ENCODE peak calls at places on chromosomes 1 and 21, in nine cellular contexts. R is vagina, D is esophagus squamous epithelium, E is hepatocyte, L is astrocyte of the spinal cord, H is Caco-2, J is heart left ventricle, Z is bronchial epithelial cell, F is GM12878. A is an unnamed sample.

GRCh38 chr1:94142022-94142421 is 21.1 kb upstream of the ABCA4 start:
- DNase-seq in R (no peak), D (no peak), E (no peak), L (peak), H (no peak), J (no peak), Z (peak), F (no peak), A (no peak)

GRCh38 chr1:228335406-228336307 is 71.0 kb downstream of the TRIM11 start:
- DNase-seq in R (no peak), D (no peak), E (no peak), L (no peak), H (no peak), J (peak), Z (no peak), F (no peak), A (no peak)

GRCh38 chr1:160672118-160672517 is 25.3 kb upstream of the SLAMF1 start:
- DNase-seq in R (no peak), D (no peak), E (no peak), L (no peak), H (no peak), J (no peak), Z (no peak), F (no peak), A (no peak)

GRCh38 chr1:27603320-27603961 is 503 bp downstream of the AHDC1 start:
- DNase-seq in R (no peak), D (no peak), E (peak), L (no peak), H (no peak), J (peak), Z (no peak), F (no peak), A (no peak)

GRCh38 chr1:28898267-28898955 is 16.0 kb upstream of the EPB41 start:
- DNase-seq in R (no peak), D (no peak), E (no peak), L (no peak), H (no peak), J (no peak), Z (no peak), F (no peak), A (no peak)

GRCh38 chr21:41622831-41623548 is 115.0 kb upstream of the TMPRSS2 start:
- DNase-seq in R (no peak), D (no peak), E (no peak), L (peak), H (no peak), J (no peak), Z (no peak), F (no peak), A (no peak)

GRCh38 chr1:83822206-83822605 is 176.7 kb downstream of the TTLL7 start:
- DNase-seq in R (no peak), D (no peak), E (no peak), L (no peak), H (no peak), J (no peak), Z (no peak), F (no peak), A (no peak)

GRCh38 chr1:241356519-241357365 is at the start of gene RGS7:
- DNase-seq in R (no peak), D (no peak), E (peak), L (peak), H (peak), J (peak), Z (no peak), F (no peak), A (no peak)

GRCh38 chr1:162324391-162324790 is 52.3 kb downstream of the SPATA46 start:
- DNase-seq in R (no peak), D (no peak), E (no peak), L (no peak), H (no peak), J (no peak), Z (no peak), F (no peak), A (no peak)

GRCh38 chr21:39020751-39021474 is 162.3 kb downstream of the PSMG1 start:
- DNase-seq in R (no peak), D (no peak), E (no peak), L (no peak), H (peak), J (peak), Z (peak), F (no peak), A (no peak)

GRCh38 chr1:54404939-54405880 is 984 bp downstream of the SSBP3 start:
- DNase-seq in R (no peak), D (no peak), E (peak), L (no peak), H (no peak), J (peak), Z (no peak), F (no peak), A (no peak)

GRCh38 chr1:247885011-247885410 is 10.4 kb upstream of the OR2W3 start:
- DNase-seq in R (no peak), D (no peak), E (no peak), L (no peak), H (no peak), J (no peak), Z (no peak), F (no peak), A (no peak)

DNA sequence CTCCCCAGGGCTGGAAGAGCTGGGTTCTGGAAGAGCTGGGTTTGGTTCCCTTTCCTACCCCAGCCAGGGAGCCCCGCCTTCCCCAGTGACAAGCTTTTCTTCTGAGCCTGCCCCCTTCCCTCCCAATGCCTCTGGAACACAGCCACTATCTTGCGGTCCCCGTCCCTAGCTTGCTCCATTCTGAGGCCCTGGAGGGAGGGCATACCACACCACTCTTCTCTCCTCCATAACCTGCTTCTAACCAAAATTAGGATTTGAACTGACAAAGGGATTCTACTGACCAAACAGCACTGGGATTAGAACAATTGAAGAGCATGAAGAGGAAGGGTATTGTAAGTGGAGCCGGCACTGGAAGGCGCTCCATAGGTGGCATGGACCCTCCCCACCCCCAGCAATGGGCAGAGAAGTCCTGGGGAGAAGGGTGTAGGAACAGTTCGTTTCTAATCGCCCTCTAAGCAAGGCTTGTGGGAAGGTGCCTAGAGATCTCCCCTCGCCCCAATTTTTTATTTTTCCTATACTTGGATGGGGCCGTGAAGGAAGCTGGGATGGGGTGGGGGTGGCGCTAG is 690 bp downstream of the C1orf216 start:
- DNase-seq in R (no peak), D (no peak), E (peak), L (peak), H (peak), J (peak), Z (peak), F (no peak), A (no peak)
- H3K4me3 ChIP-seq in R (peak), D (peak), E (peak), L (peak), H (peak), J (peak), Z (peak), F (peak), A (peak)

DNA sequence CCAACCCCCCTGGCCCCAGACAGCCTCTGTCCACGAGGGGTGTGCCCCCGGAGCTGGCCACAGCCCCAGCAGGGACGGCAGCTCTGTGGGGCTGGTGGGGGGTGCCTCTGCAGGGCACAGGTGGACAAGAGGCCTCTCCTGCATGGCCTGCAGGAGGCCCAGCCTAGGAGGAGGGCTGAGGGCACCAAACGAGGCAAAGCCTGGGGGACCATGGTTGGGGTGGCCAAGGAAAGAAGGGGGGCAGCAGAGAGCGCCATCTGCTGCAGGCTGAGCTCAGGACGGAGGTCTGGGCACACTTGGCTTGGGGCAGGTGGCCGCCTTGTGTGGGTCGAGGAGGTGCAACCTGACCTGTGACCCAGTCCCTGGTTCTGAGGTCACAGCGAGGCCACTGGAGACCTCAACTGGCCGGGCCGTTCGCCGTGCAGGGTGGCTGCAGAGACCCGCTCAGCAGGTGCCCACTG is 27.3 kb downstream of the RRP1 start:
- DNase-seq in R (no peak), D (no peak), E (no peak), L (no peak), H (no peak), J (peak), Z (no peak), F (no peak), A (no peak)
- TF ChIP-seq CTCF in R (no peak), D (no peak), E (no peak), L (peak), H (no peak), J (no peak), Z (no peak), F (peak), A (no peak)

GRCh38 chr1:33430751-33431593 is at the start of gene PHC2:
- DNase-seq in R (peak), D (peak), E (peak), L (peak), H (peak), J (peak), Z (peak), F (peak), A (peak)

GRCh38 chr1:33426906-33427305 is 4.0 kb downstream of the PHC2 start:
- DNase-seq in R (no peak), D (no peak), E (no peak), L (no peak), H (no peak), J (no peak), Z (no peak), F (no peak), A (no peak)

GRCh38 chr1:33429332-33429731 is 1.6 kb downstream of the PHC2 start:
- DNase-seq in R (no peak), D (no peak), E (no peak), L (no peak), H (no peak), J (no peak), Z (no peak), F (no peak), A (no peak)

GRCh38 chr1:33429846-33430750 is 797 bp downstream of the PHC2 start:
- DNase-seq in R (no peak), D (no peak), E (peak), L (no peak), H (peak), J (peak), Z (no peak), F (no peak), A (no peak)

GRCh38 chr1:33428661-33429060 is 2.2 kb downstream of the PHC2 start:
- DNase-seq in R (no peak), D (no peak), E (no peak), L (no peak), H (no peak), J (no peak), Z (no peak), F (no peak), A (no peak)
- H3K4me3 ChIP-seq in R (no peak), D (no peak), E (no peak), L (peak), H (no peak), J (peak), Z (no peak), F (no peak), A (no peak)

GRCh38 chr1:6392081-6392879 is 1.3 kb downstream of the ACOT7 start:
- DNase-seq in R (no peak), D (no peak), E (no peak), L (peak), H (no peak), J (no peak), Z (no peak), F (no peak), A (no peak)

GRCh38 chr1:6389971-6390370 is 3.6 kb downstream of the ACOT7 start:
- DNase-seq in R (no peak), D (no peak), E (no peak), L (no peak), H (no peak), J (no peak), Z (no peak), F (no peak), A (no peak)

GRCh38 chr1:6396998-6397397 is 3.4 kb upstream of the ACOT7 start:
- DNase-seq in R (no peak), D (no peak), E (no peak), L (no peak), H (no peak), J (peak), Z (no peak), F (no peak), A (no peak)

GRCh38 chr1:6392880-6393399 is 627 bp downstream of the ACOT7 start:
- DNase-seq in R (no peak), D (no peak), E (no peak), L (no peak), H (no peak), J (no peak), Z (no peak), F (no peak), A (no peak)

DNA sequence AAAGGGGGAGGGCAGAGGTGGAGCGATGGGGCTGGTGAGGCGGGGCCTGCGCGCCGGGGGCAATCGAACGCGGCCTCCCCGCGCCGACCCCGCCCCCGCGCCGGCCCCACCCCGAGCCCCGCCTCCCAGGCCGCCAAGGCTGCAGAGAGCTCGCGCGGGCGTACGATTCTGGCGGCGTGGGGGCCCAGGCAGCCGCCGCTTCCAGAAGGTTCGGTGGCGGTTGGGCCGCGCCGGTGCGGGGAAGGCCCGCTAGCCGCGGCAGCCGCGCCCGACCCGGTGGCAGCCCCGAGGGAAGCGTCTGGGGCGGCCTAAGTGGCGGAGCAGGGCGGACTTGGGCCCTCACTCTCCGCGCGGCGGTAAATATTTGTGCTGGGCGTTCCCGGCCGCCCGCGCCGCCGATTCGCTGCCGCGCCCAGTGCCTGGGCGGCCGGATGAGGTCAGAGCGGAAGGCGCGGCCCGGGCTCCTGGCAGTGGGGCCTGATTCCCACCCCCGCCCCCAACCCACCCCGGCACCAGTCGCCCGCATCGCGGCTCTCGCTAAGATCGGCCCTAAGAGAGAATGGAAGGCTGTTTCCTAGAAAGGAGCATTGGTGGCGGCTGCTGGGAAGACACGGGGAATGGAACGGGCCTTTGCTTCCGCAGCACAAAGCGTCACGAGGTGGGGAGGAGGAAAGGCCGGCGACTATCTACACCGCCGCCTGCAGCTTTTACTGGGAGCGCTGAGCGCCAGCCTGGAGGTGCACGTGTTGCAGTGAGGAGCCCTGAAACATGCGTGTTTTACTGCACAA is at the start of gene ACOT7:
- DNase-seq in R (no peak), D (peak), E (peak), L (peak), H (peak), J (peak), Z (peak), F (peak), A (peak)
- TF ChIP-seq CTCF in R (no peak), D (peak), E (peak), L (peak), H (peak), J (no peak), Z (peak), F (no peak), A (peak)